ENCODE peak calls at places on chromosomes 11 and 22, in five cellular contexts. O is stimulated activated CD4-positive, alpha-beta T cell treated with anti-CD3 and anti-CD28 coated beads, Interleukin-12 subunit alpha, Interleukin-12 subunit beta, amount 100 ng/mL, for 48 hours; F is nephron progenitor cell; D is LNCaP clone FGC; I is HT-29. G is an unnamed sample.

GRCh38 chr11:130523609-130524008 is 75.2 kb downstream of the ADAMTS15 start:
- DNase-seq in O (no peak), I (no peak), F (no peak), D (no peak), G (no peak)

GRCh38 chr11:108933630-108934029 is 268.8 kb downstream of the DDX10 start:
- DNase-seq in I (no peak), D (no peak), F (no peak), O (no peak), G (no peak)

GRCh38 chr22:47165998-47166397 is 403.5 kb downstream of the TBC1D22A start:
- DNase-seq in F (no peak), O (no peak), D (no peak), I (no peak), G (peak)

GRCh38 chr22:17095538-17095937 is 10.7 kb downstream of the IL17RA start:
- DNase-seq in I (no peak), D (no peak), O (no peak), F (peak), G (no peak)

GRCh38 chr22:23218867-23219251 is 38.5 kb downstream of the BCR start:
- DNase-seq in F (peak), D (no peak), O (no peak), I (peak), G (no peak)

GRCh38 chr11:27201454-27202302 is 161.1 kb downstream of the BBOX1 start:
- DNase-seq in D (peak), I (peak), O (no peak), F (peak), G (peak)

GRCh38 chr11:23423119-23423518 is 562.8 kb upstream of the CCDC179 start:
- DNase-seq in F (no peak), O (no peak), I (no peak), D (no peak), G (no peak)

GRCh38 chr11:87422566-87422965 is 384.8 kb downstream of the TMEM135 start:
- DNase-seq in I (no peak), F (no peak), D (no peak), O (no peak), G (no peak)

GRCh38 chr11:22273781-22274180 is 64.4 kb upstream of the SLC17A6 start:
- DNase-seq in I (no peak), D (no peak), F (no peak), O (no peak), G (no peak)

GRCh38 chr11:64009710-64010109 is 23.5 kb downstream of the OTUB1 start:
- DNase-seq in F (no peak), D (no peak), O (no peak), I (no peak), G (no peak)

GRCh38 chr11:58923300-58923788 is 15.9 kb upstream of the GLYATL1 start:
- DNase-seq in O (no peak), F (no peak), D (no peak), I (peak), G (no peak)

GRCh38 chr11:69563306-69563705 is 77.7 kb upstream of the CCND1 start:
- DNase-seq in D (no peak), F (no peak), O (no peak), I (no peak), G (no peak)

GRCh38 chr11:88335284-88335683 is 2.3 kb downstream of the CTSC start:
- DNase-seq in I (no peak), F (no peak), D (no peak), O (no peak), G (no peak)

GRCh38 chr11:3655548-3655947 is 10.6 kb downstream of the ART1 start:
- DNase-seq in O (no peak), D (no peak), F (no peak), I (no peak), G (no peak)

GRCh38 chr11:84645988-84646689 is 981.0 kb downstream of the DLG2 start:
- DNase-seq in F (no peak), I (no peak), O (no peak), D (no peak), G (no peak)

GRCh38 chr22:46074771-46075551 is 75.4 kb upstream of the PPARA start:
- DNase-seq in D (no peak), I (no peak), F (no peak), O (no peak), G (no peak)

GRCh38 chr11:47270331-47271271 is 668 bp downstream of the MADD start:
- DNase-seq in O (no peak), I (peak), D (peak), F (no peak), G (peak)